ENCODE peak calls at places on chromosomes 4 and X, in ten cellular contexts. D is CD14-positive monocyte; H is HCT116; X is neural crest cell; B is mucosa of descending colon; I is suprapubic skin; J is psoas muscle; Z is omental fat pad; K is lower leg skin; T is CD8-positive, alpha-beta T cell. V is an unnamed sample.

GRCh38 chrX:97984641-97985040 is 1100.9 kb downstream of the RPA4 start:
- DNase-seq in I (no peak), T (no peak), B (no peak), J (no peak), K (no peak), Z (no peak), H (no peak), X (no peak), D (no peak), V (no peak)

GRCh38 chr4:25938251-25939186 is 24.5 kb downstream of the SMIM20 start:
- DNase-seq in Z (no peak), J (peak), H (no peak), B (no peak), D (peak), I (no peak), K (peak), T (no peak), X (no peak), V (peak)

GRCh38 chr4:40629401-40630334 is at the start of gene RBM47:
- DNase-seq in D (peak), I (peak), Z (no peak), J (peak), B (peak), X (peak), H (peak), K (peak), T (peak), V (peak)

GRCh38 chr4:71396382-71396781 is 57.6 kb downstream of the SLC4A4 start:
- DNase-seq in X (no peak), D (no peak), T (no peak), Z (no peak), H (no peak), K (no peak), I (no peak), J (no peak), B (no peak), V (no peak)

GRCh38 chrX:119181491-119181890 is 53.9 kb upstream of the KIAA1210 start:
- DNase-seq in K (no peak), I (no peak), B (peak), Z (no peak), X (no peak), J (no peak), T (no peak), H (peak), D (no peak), V (no peak)

GRCh38 chr4:56139241-56139827 is 190.6 kb downstream of the CEP135 start:
- DNase-seq in B (no peak), T (no peak), D (no peak), Z (no peak), X (no peak), J (no peak), H (no peak), I (no peak), K (no peak), V (no peak)

GRCh38 chr4:83629945-83630684 is 94.2 kb downstream of the GPAT3 start:
- DNase-seq in B (peak), Z (no peak), I (no peak), T (no peak), X (no peak), K (peak), H (no peak), D (peak), J (no peak), V (no peak)

GRCh38 chr4:158912390-158913175 is 143.8 kb downstream of the FNIP2 start:
- DNase-seq in B (no peak), D (no peak), J (no peak), I (no peak), K (no peak), Z (no peak), T (no peak), X (no peak), H (no peak), V (no peak)

GRCh38 chr4:129362685-129363274 is 266.8 kb downstream of the C4orf33 start:
- DNase-seq in X (peak), B (no peak), K (peak), I (no peak), H (peak), D (no peak), J (no peak), T (peak), Z (peak), V (peak)

GRCh38 chrX:47574609-47575325 is 7.5 kb upstream of the TIMP1 start:
- DNase-seq in K (no peak), D (no peak), Z (no peak), J (no peak), B (no peak), H (no peak), T (no peak), I (peak), X (no peak), V (peak)

GRCh38 chrX:39196192-39197102 is 395.2 kb downstream of the MID1IP1 start:
- DNase-seq in B (no peak), I (no peak), J (no peak), Z (no peak), D (no peak), X (no peak), T (peak), H (peak), K (no peak), V (peak)

GRCh38 chr4:10611673-10612072 is 72.9 kb downstream of the CLNK start:
- DNase-seq in K (no peak), H (peak), X (no peak), D (no peak), I (no peak), B (no peak), Z (no peak), J (no peak), T (no peak), V (no peak)

GRCh38 chr4:189940178-189941004 is at the start of gene FRG1:
- DNase-seq in I (peak), X (peak), B (peak), K (peak), H (peak), J (peak), T (peak), D (peak), Z (peak), V (peak)

GRCh38 chrX:25178555-25178954 is 162.8 kb upstream of the ARX start:
- DNase-seq in B (no peak), J (no peak), D (no peak), Z (no peak), X (no peak), K (no peak), T (no peak), I (no peak), H (no peak), V (no peak)

GRCh38 chr4:171812377-171813194 is 618 bp upstream of the GALNTL6 start:
- DNase-seq in I (no peak), K (no peak), Z (no peak), H (no peak), B (no peak), X (peak), D (no peak), T (no peak), J (no peak), V (peak)

GRCh38 chr4:15691346-15692140 is 9.9 kb downstream of the FAM200B start:
- DNase-seq in X (no peak), D (no peak), B (no peak), J (no peak), Z (no peak), I (no peak), H (no peak), T (no peak), K (no peak), V (no peak)

GRCh38 chr4:23897564-23898109 is 7.8 kb upstream of the PPARGC1A start:
- DNase-seq in D (no peak), T (no peak), Z (no peak), J (no peak), H (no peak), X (no peak), K (no peak), I (no peak), B (no peak), V (no peak)

GRCh38 chrX:102835504-102836146 is 101.4 kb upstream of the RAB40AL start:
- DNase-seq in H (no peak), I (no peak), J (no peak), Z (no peak), D (no peak), X (no peak), K (no peak), T (no peak), B (no peak), V (peak)

GRCh38 chr4:96120206-96120605 is 280.3 kb downstream of the PDHA2 start:
- DNase-seq in J (no peak), H (no peak), K (no peak), X (no peak), B (no peak), T (no peak), D (no peak), I (no peak), Z (no peak), V (no peak)

GRCh38 chr4:157121396-157121795 is 45.4 kb downstream of the GLRB start:
- DNase-seq in X (no peak), B (no peak), K (no peak), D (no peak), I (no peak), T (no peak), H (no peak), J (no peak), Z (no peak), V (no peak)

GRCh38 chrX:69113723-69114122 is 51.5 kb downstream of the PJA1 start:
- DNase-seq in H (no peak), B (no peak), K (no peak), J (no peak), I (no peak), Z (no peak), X (no peak), D (no peak), T (no peak), V (no peak)

GRCh38 chr4:110622841-110623709 is at the start of gene PITX2:
- DNase-seq in I (peak), T (no peak), B (peak), D (no peak), K (peak), Z (peak), X (peak), J (peak), H (peak), V (peak)

DNA sequence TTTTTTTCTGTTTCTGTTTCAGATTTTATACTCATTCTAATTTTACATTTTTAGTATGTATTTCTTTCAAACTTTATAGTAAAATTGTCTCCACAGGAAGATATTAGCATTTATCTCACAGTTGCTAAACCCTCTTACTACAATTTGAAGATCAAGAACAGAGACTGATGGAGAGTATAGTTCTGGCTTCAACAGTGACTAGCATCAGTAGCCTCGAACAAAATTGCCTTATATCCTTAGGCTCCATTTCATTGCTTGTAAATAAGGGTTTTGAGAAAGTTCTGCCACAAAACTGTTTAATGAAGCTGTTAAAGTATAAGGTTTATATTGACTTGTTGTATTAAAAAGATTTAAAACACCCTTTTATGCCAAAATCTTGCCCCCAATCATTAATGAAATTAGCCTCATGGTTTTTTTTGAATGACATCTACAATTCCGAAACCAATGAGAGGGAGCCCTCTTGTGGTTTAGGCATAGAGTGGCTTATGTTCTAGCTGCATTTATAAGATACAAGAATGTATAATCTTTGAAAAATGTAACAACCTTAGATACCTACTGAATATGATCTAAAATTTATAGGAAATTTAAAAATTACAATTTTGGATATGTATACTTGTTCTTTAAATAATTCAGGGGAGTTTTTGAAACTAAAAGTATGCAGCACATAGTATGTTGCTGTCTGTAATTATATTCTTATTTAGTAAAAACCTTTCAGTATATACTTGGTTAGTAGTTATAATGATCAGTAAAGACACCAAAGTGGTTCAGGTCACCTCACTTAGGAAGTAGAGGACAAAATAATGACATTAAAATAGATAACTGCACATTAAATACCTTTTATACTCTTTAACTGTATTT is 109.8 kb upstream of the HPGD start:
- DNase-seq in T (no peak), I (no peak), Z (no peak), B (no peak), K (no peak), X (no peak), D (no peak), J (no peak), H (peak), V (peak)
- TF ChIP-seq CTCF in T (peak), I (peak), Z (no peak), B (peak), K (no peak), X (peak), D (peak), J (peak), H (peak), V (peak)

GRCh38 chrX:10108288-10108687 is 48.5 kb upstream of the CLCN4 start:
- DNase-seq in Z (no peak), I (no peak), T (no peak), B (no peak), D (no peak), X (no peak), K (no peak), H (no peak), J (no peak), V (no peak)

GRCh38 chrX:10110984-10111363 is 45.8 kb upstream of the CLCN4 start:
- DNase-seq in H (no peak), X (no peak), T (peak), K (no peak), B (peak), D (no peak), J (no peak), Z (no peak), I (no peak), V (peak)

GRCh38 chrX:10111364-10112148 is 45.2 kb upstream of the CLCN4 start:
- DNase-seq in J (no peak), H (no peak), I (no peak), B (peak), K (no peak), Z (no peak), D (no peak), T (peak), X (no peak), V (peak)

GRCh38 chrX:10110316-10110932 is 46.4 kb upstream of the CLCN4 start:
- DNase-seq in D (no peak), B (no peak), T (no peak), I (no peak), Z (no peak), J (no peak), H (no peak), X (no peak), K (no peak), V (no peak)

DNA sequence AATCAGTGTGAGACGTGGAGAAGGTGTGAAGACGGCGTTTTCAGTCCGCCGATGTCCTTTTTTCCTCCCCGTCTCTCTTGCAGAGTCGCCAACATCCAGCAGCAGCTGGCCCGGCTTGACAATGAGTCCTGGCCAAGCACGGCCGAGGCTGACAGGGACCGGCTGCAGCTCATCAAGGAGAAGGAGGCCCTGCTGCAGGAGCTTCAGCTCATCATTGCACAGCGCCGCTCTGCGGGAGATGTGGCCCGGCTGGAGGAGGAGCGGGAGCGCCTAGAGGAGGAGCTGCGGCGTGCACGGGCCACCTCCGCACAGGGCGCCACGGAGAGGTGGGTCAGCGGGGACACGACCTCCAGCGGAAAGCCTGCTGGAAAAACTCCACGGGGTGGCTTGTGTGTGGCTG is 47.1 kb upstream of the CLCN4 start:
- DNase-seq in T (no peak), H (no peak), B (peak), I (no peak), K (no peak), Z (no peak), X (no peak), D (no peak), J (no peak), V (no peak)
- TF ChIP-seq CTCF in T (no peak), H (no peak), B (no peak), I (no peak), K (no peak), Z (no peak), X (no peak), D (no peak), J (no peak), V (no peak)

GRCh38 chr4:45741897-45742296 is 382.0 kb downstream of the GABRG1 start:
- DNase-seq in D (no peak), Z (no peak), X (no peak), B (no peak), H (no peak), J (no peak), K (no peak), T (no peak), I (no peak), V (no peak)
- TF ChIP-seq CTCF in D (no peak), Z (no peak), X (no peak), B (no peak), H (no peak), J (no peak), K (no peak), T (no peak), I (no peak), V (no peak)

DNA sequence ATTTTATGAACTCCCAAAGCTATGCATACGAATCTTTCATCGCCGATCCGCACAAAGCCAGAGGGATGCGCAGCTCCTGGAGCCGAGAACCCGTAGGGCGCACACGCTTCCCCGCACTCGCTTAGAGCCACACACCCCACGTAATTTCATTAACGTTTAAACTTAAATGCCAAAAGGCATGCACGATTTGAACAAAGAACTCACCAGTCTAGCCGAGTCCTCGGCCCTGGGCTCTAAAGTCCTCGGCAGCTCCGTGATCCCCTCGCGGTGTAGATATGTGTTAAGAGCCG is 2.4 kb upstream of the FAT1 start:
- DNase-seq in J (no peak), T (no peak), X (no peak), K (no peak), D (no peak), I (no peak), B (no peak), Z (no peak), H (no peak), V (peak)
- TF ChIP-seq CTCF in J (no peak), T (no peak), X (peak), K (no peak), D (no peak), I (no peak), B (no peak), Z (no peak), H (no peak), V (no peak)

GRCh38 chr4:67909910-67910905 is 26.4 kb upstream of the TMPRSS11D start:
- DNase-seq in I (no peak), Z (no peak), H (no peak), J (no peak), T (no peak), X (no peak), B (no peak), K (no peak), D (no peak), V (no peak)
- TF ChIP-seq CTCF in I (peak), Z (no peak), H (peak), J (peak), T (peak), X (peak), B (no peak), K (no peak), D (peak), V (peak)

GRCh38 chr4:100062921-100063320 is 112.8 kb upstream of the H2AZ1 start:
- DNase-seq in I (no peak), T (no peak), X (no peak), D (no peak), J (no peak), Z (no peak), K (no peak), B (no peak), H (no peak), V (no peak)

GRCh38 chr4:100061835-100062234 is 111.8 kb upstream of the H2AZ1 start:
- DNase-seq in I (no peak), J (no peak), T (no peak), K (no peak), Z (no peak), B (no peak), X (no peak), H (no peak), D (no peak), V (no peak)

GRCh38 chr4:100059467-100059866 is 109.4 kb upstream of the H2AZ1 start:
- DNase-seq in K (no peak), B (no peak), Z (no peak), X (no peak), I (no peak), T (no peak), J (no peak), D (no peak), H (no peak), V (no peak)

GRCh38 chr4:100060765-100061416 is 110.8 kb upstream of the H2AZ1 start:
- DNase-seq in T (no peak), H (no peak), K (no peak), B (no peak), Z (no peak), D (no peak), I (no peak), X (no peak), J (no peak), V (peak)

DNA sequence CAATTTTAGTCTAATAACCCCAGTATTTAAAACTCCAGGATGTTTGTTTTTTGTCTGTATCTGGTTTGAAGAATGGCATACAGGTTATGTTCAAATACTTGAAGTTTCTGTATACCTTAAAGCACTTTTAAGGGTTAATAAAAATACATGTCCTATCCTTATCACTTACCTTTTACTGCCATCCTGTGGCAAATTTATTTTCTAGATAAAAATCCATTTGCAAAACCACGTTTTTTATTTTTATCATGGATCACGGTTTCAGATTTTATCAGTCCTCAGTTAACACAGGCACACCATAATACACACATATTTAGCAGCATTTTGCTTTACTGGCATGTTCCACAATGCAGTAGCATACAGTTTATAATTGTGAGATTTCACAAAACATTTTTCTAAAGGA is 113.3 kb upstream of the H2AZ1 start:
- DNase-seq in J (no peak), H (no peak), D (no peak), Z (no peak), X (no peak), I (no peak), T (no peak), B (no peak), K (no peak), V (no peak)
- TF ChIP-seq CTCF in J (no peak), H (peak), D (no peak), Z (no peak), X (no peak), I (no peak), T (no peak), B (no peak), K (no peak), V (no peak)

DNA sequence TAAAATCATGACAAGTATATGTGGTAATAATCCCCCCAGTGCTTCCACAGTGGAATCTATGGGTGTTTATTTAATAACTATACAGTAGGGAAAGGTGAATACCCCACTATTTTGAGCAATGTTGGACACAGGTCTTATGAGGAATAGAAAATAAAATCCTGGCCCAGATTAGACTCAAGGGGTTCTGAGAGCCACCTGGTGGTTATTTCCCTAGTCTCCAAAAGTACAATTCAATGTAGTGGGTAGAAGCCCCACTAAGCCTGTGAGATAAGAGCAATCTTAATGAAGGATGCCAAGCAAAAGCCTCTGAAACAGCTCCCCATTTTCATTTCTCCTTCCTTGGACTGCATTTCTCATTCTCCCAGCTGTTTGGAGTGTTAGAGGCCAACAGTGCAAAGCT is 328.2 kb upstream of the NR3C2 start:
- DNase-seq in J (no peak), B (no peak), D (no peak), I (no peak), Z (no peak), X (no peak), K (no peak), H (no peak), T (no peak), V (no peak)
- TF ChIP-seq CTCF in J (no peak), B (no peak), D (no peak), I (no peak), Z (no peak), X (no peak), K (no peak), H (peak), T (no peak), V (no peak)

GRCh38 chr4:161252520-161253141 is 911.2 kb downstream of the FSTL5 start:
- DNase-seq in T (no peak), I (no peak), X (no peak), Z (no peak), B (no peak), K (no peak), D (no peak), H (peak), J (no peak), V (peak)
- TF ChIP-seq CTCF in T (no peak), I (peak), X (peak), Z (no peak), B (peak), K (no peak), D (peak), H (peak), J (peak), V (peak)

V was measured in GM20000.